ENCODE peak calls at places on chromosomes 1 and 21, in seven cellular contexts. D, O, U, A, B, F and V are unnamed samples.

GRCh38 chr1:117838911-117839310 is 90.5 kb downstream of the GDAP2 start:
- DNase-seq in D (no peak), O (no peak), U (no peak), A (no peak), B (no peak), F (no peak), V (no peak)

GRCh38 chr1:17653728-17654351 is 101.3 kb upstream of the ACTL8 start:
- DNase-seq in D (peak; percentile 68), O (peak; percentile 30), U (no peak), A (peak; percentile 1), B (no peak), F (no peak), V (peak; percentile 44)

GRCh38 chr1:40820251-40820797 is 36.7 kb downstream of the KCNQ4 start:
- DNase-seq in D (peak; percentile 31), O (no peak), U (no peak), A (no peak), B (no peak), F (no peak), V (no peak)

GRCh38 chr1:152110860-152111514 is 4.3 kb downstream of the TCHH start:
- DNase-seq in D (peak; percentile 34), O (peak; percentile 85), U (no peak), A (peak; percentile 19), B (peak; percentile 11), F (peak; percentile 17), V (no peak)

GRCh38 chr1:232127190-232127589 is 500.6 kb downstream of the DISC1 start:
- DNase-seq in D (no peak), O (no peak), U (no peak), A (no peak), B (no peak), F (no peak), V (no peak)

GRCh38 chr1:196361112-196361714 is 247.0 kb downstream of the KCNT2 start:
- DNase-seq in D (no peak), O (no peak), U (no peak), A (no peak), B (no peak), F (no peak), V (no peak)

GRCh38 chr1:160161965-160162705 is 10.7 kb downstream of the ATP1A4 start:
- DNase-seq in D (peak; percentile 50), O (no peak), U (no peak), A (no peak), B (no peak), F (no peak), V (no peak)

GRCh38 chr21:31266241-31266640 is 77.8 kb downstream of the TIAM1 start:
- DNase-seq in D (no peak), O (no peak), U (no peak), A (no peak), B (no peak), F (no peak), V (no peak)

GRCh38 chr1:240287722-240288121 is 196.0 kb downstream of the FMN2 start:
- DNase-seq in D (no peak), O (no peak), U (no peak), A (no peak), B (no peak), F (no peak), V (no peak)

GRCh38 chr1:210951279-210951678 is 182.7 kb downstream of the KCNH1 start:
- DNase-seq in D (no peak), O (no peak), U (no peak), A (no peak), B (no peak), F (no peak), V (no peak)

GRCh38 chr1:2925923-2926322 is 95.3 kb upstream of the ACTRT2 start:
- DNase-seq in D (no peak), O (no peak), U (no peak), A (no peak), B (no peak), F (no peak), V (no peak)

GRCh38 chr1:28104866-28105467 is 16.6 kb upstream of the EYA3 start:
- DNase-seq in D (peak; percentile 92), O (no peak), U (no peak), A (no peak), B (no peak), F (no peak), V (peak; percentile 25)

GRCh38 chr21:38712076-38712475 is 93.7 kb upstream of the ETS2 start:
- DNase-seq in D (peak; percentile 28), O (peak; percentile 67), U (no peak), A (no peak), B (no peak), F (no peak), V (no peak)

GRCh38 chr1:236275061-236275460 is 6.7 kb downstream of the ERO1B start:
- DNase-seq in D (no peak), O (no peak), U (no peak), A (no peak), B (no peak), F (no peak), V (no peak)

GRCh38 chr21:29753216-29753615 is 186.6 kb downstream of the GRIK1 start:
- DNase-seq in D (no peak), O (no peak), U (no peak), A (no peak), B (no peak), F (no peak), V (no peak)

GRCh38 chr21:41616063-41616591 is 108.2 kb upstream of the TMPRSS2 start:
- DNase-seq in D (no peak), O (no peak), U (no peak), A (no peak), B (no peak), F (no peak), V (no peak)

GRCh38 chr1:201219481-201220387 is 29.1 kb downstream of the IGFN1 start:
- DNase-seq in D (no peak), O (peak; percentile 47), U (no peak), A (no peak), B (no peak), F (no peak), V (no peak)

GRCh38 chr1:244913806-244914205 is 49.5 kb upstream of the HNRNPU start:
- DNase-seq in D (no peak), O (no peak), U (no peak), A (no peak), B (no peak), F (no peak), V (no peak)

GRCh38 chr21:31683029-31683428 is 23.5 kb downstream of the SOD1 start:
- DNase-seq in D (no peak), O (no peak), U (no peak), A (no peak), B (no peak), F (no peak), V (no peak)

GRCh38 chr1:192609110-192610079 is 26.6 kb upstream of the RGS13 start:
- DNase-seq in D (no peak), O (no peak), U (no peak), A (peak; percentile 60), B (peak; percentile 71), F (peak; percentile 25), V (no peak)

GRCh38 chr1:201346337-201346939 is 31.0 kb downstream of the TNNT2 start:
- DNase-seq in D (peak; percentile 63), O (peak; percentile 16), U (no peak), A (no peak), B (no peak), F (no peak), V (peak; percentile 36)

GRCh38 chr1:9473032-9473792 is 66.1 kb upstream of the SLC25A33 start:
- DNase-seq in D (peak; percentile 32), O (no peak), U (no peak), A (no peak), B (no peak), F (peak; percentile 72), V (no peak)

GRCh38 chr1:29703596-29703995 is 467.3 kb downstream of the PTPRU start:
- DNase-seq in D (peak; percentile 84), O (peak; percentile 30), U (no peak), A (no peak), B (no peak), F (no peak), V (no peak)

GRCh38 chr1:109498161-109498801 is 4.4 kb downstream of the CYB561D1 start:
- DNase-seq in D (peak; percentile 74), O (peak; percentile 40), U (no peak), A (peak; percentile 14), B (no peak), F (no peak), V (peak; percentile 28)

GRCh38 chr1:231091853-231092301 is 51.8 kb upstream of the FAM89A start:
- DNase-seq in D (peak; percentile 87), O (no peak), U (no peak), A (no peak), B (peak; percentile 22), F (no peak), V (peak; percentile 21)

GRCh38 chr1:174266476-174266875 is 107.2 kb downstream of the RABGAP1L start:
- DNase-seq in D (no peak), O (no peak), U (no peak), A (no peak), B (no peak), F (no peak), V (no peak)

GRCh38 chr21:32306021-32306780 is 7.5 kb downstream of the MRAP start:
- DNase-seq in D (peak; percentile 68), O (no peak), U (no peak), A (no peak), B (no peak), F (no peak), V (peak; percentile 17)

GRCh38 chr1:101238041-101238515 is 1.3 kb downstream of the S1PR1 start:
- DNase-seq in D (no peak), O (peak; percentile 29), U (no peak), A (no peak), B (peak; percentile 41), F (no peak), V (no peak)

GRCh38 chr1:229108598-229109201 is 162.2 kb upstream of the RAB4A start:
- DNase-seq in D (no peak), O (no peak), U (no peak), A (no peak), B (no peak), F (no peak), V (no peak)

GRCh38 chr1:109193653-109194590 is 19.8 kb upstream of the SARS1 start:
- DNase-seq in D (peak; percentile 87), O (peak; percentile 48), U (no peak), A (peak; percentile 17), B (peak; percentile 29), F (no peak), V (peak; percentile 34)

GRCh38 chr1:51312718-51313117 is 17.6 kb downstream of the TTC39A start:
- DNase-seq in D (no peak), O (no peak), U (no peak), A (no peak), B (no peak), F (no peak), V (no peak)

GRCh38 chr1:216903389-216903754 is 180.1 kb upstream of the ESRRG start:
- DNase-seq in D (no peak), O (no peak), U (no peak), A (no peak), B (no peak), F (no peak), V (no peak)

GRCh38 chr1:203626910-203627246 is 246 bp downstream of the ATP2B4 start:
- DNase-seq in D (no peak), O (peak; percentile 79), U (no peak), A (no peak), B (no peak), F (no peak), V (peak; percentile 24)

GRCh38 chr1:61749574-61749973 is 7.3 kb downstream of the PATJ start:
- DNase-seq in D (no peak), O (no peak), U (no peak), A (no peak), B (no peak), F (no peak), V (no peak)

GRCh38 chr21:34333150-34333739 is 30.6 kb upstream of the KCNE2 start:
- DNase-seq in D (no peak), O (no peak), U (no peak), A (no peak), B (no peak), F (no peak), V (no peak)

GRCh38 chr21:46347791-46348381 is 23.9 kb downstream of the PCNT start:
- DNase-seq in D (no peak), O (no peak), U (no peak), A (no peak), B (no peak), F (peak; percentile 74), V (no peak)